ENCODE peak calls at places on chromosomes 4 and X, in four cellular contexts. One of them, this sample, is unnamed.

GRCh38 chrX:110316351-110317078 is 1.4 kb downstream of the AMMECR1 start:
- DNase-seq in PC-3: no peak
- DNase-seq in A549: no peak
- DNase-seq in GM23248: peak
- DNase-seq in this sample: no peak

GRCh38 chrX:153245288-153245731 is 66.2 kb downstream of the MAGEA1 start:
- DNase-seq in PC-3: no peak
- DNase-seq in A549: peak
- DNase-seq in GM23248: no peak
- DNase-seq in this sample: no peak

GRCh38 chr4:74934016-74934821 is 1.3 kb downstream of the PARM1 start:
- DNase-seq in PC-3: peak
- DNase-seq in A549: no peak
- DNase-seq in GM23248: peak
- DNase-seq in this sample: peak

GRCh38 chr4:23932935-23933334 is 43.1 kb upstream of the PPARGC1A start:
- DNase-seq in PC-3: no peak
- DNase-seq in A549: no peak
- DNase-seq in GM23248: peak
- DNase-seq in this sample: no peak

GRCh38 chrX:53128097-53128749 is 34.3 kb downstream of the KANTR start:
- DNase-seq in PC-3: peak
- DNase-seq in A549: no peak
- DNase-seq in GM23248: peak
- DNase-seq in this sample: no peak

GRCh38 chr4:785332-786073 is 40.4 kb downstream of the CPLX1 start:
- DNase-seq in PC-3: no peak
- DNase-seq in A549: no peak
- DNase-seq in GM23248: peak
- DNase-seq in this sample: no peak

GRCh38 chr4:149706942-149707341 is 108.7 kb downstream of the IQCM start:
- DNase-seq in PC-3: no peak
- DNase-seq in A549: no peak
- DNase-seq in GM23248: peak
- DNase-seq in this sample: no peak

GRCh38 chr4:184267673-184268573 is 50.2 kb upstream of the ENPP6 start:
- DNase-seq in PC-3: peak
- DNase-seq in A549: peak
- DNase-seq in GM23248: peak
- DNase-seq in this sample: peak

GRCh38 chrX:112851161-112851779 is 10.6 kb upstream of the AMOT start:
- DNase-seq in PC-3: no peak
- DNase-seq in A549: no peak
- DNase-seq in GM23248: no peak
- DNase-seq in this sample: peak

GRCh38 chrX:129793604-129794191 is 13.9 kb downstream of the SASH3 start:
- DNase-seq in PC-3: no peak
- DNase-seq in A549: no peak
- DNase-seq in GM23248: no peak
- DNase-seq in this sample: no peak

GRCh38 chrX:136910565-136911040 is 30.1 kb upstream of the RBMX start:
- DNase-seq in PC-3: peak
- DNase-seq in A549: no peak
- DNase-seq in GM23248: peak
- DNase-seq in this sample: no peak

GRCh38 chr4:95510145-95510544 is 38.6 kb downstream of the UNC5C start:
- DNase-seq in PC-3: peak
- DNase-seq in A549: peak
- DNase-seq in GM23248: peak
- DNase-seq in this sample: peak

GRCh38 chr4:100117749-100118148 is 72.5 kb downstream of the DDIT4L start:
- DNase-seq in PC-3: no peak
- DNase-seq in A549: no peak
- DNase-seq in GM23248: no peak
- DNase-seq in this sample: no peak

GRCh38 chr4:131316086-131316485 is 1833.0 kb upstream of the PCDH10 start:
- DNase-seq in PC-3: peak
- DNase-seq in A549: no peak
- DNase-seq in GM23248: no peak
- DNase-seq in this sample: peak

GRCh38 chrX:1430451-1430850 is 22.3 kb downstream of the ASMTL start:
- DNase-seq in PC-3: no peak
- DNase-seq in A549: no peak
- DNase-seq in GM23248: no peak
- DNase-seq in this sample: no peak

DNA sequence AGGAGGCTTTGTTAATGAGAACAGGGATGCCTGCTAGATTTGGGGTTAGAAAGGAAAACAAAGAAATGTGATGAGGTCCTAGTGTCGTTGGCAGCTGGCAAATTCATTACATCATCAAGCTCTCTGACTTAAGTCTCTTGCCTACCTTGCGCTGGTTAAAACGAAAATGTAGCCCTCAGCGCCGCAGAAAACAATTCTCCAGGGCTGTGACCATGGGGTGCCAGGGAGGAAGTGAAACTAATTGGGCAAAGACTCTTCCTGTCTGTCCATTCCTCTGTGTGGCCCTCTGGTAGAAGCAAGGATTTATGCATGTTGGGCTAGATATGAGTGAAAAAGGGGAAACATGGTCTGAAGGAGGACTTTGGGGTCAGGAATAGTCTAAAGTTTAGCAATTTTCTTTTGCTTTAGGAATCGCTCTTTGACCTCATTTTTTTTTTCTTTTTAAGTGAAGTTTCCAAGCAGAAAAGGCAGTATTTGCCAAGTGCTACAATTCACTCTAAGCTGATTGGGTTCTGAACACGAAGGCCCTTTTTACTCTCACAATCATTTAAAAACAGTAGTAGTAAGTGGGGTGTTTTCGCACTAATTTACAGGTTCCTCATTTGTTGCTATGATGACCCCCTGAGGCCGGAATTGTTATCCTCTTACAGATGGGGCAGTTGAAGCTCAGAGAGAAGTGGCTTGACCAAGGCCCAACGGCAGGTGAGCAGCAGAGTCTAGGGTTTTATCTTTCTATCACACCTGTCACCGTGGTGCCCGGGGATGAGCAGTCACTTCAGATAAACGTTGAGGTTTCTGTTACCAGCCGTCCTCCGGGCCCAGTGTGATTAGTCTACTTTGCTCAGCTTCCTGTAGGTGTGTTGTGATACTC is 27.3 kb upstream of the CHRNA9 start:
- DNase-seq in PC-3: no peak
- DNase-seq in A549: no peak
- DNase-seq in GM23248: no peak
- DNase-seq in this sample: no peak
- H3K4me2 ChIP-seq in PC-3: no peak
- H3K4me2 ChIP-seq in A549: no peak
- H3K4me2 ChIP-seq in GM23248: no peak
- H3K4me2 ChIP-seq in this sample: no peak

DNA sequence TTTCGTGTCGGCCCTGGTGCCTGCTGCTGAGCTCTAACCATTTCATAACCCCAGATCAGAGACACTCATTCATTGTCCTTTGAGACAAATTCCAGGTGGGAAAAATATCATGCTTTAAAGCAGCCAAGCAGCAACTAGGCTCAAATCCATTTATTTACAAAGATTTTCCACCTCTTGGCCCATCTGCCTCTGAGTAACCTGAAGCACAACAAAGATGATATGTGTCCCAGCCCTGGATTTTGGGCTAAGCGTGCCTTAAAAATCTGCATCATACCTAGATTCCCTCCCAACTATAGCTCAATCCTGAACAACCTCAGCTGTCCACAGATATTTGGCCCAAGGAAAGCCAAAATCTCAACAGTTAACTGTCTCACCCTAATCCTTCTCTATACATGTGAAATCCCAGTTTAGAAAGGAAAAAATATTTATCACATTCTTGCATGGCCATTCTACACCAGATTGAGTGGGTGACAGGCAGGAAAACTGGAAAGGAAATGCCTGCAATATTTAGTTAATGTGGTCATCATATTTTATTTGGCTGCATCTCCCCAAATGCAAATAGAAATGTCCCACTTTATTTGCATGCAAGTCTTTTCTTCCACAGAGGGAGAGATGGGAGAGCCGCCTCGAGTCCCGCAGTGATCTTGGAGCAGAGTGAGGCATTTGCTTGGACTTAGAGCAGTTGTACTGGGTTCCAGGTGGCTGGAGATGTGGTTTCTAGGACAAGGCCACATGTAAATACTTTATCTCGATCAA is 146.4 kb upstream of the EOLA2 start:
- DNase-seq in PC-3: peak
- DNase-seq in A549: peak
- DNase-seq in GM23248: peak
- DNase-seq in this sample: peak
- H3K4me2 ChIP-seq in PC-3: peak
- H3K4me2 ChIP-seq in A549: peak
- H3K4me2 ChIP-seq in GM23248: peak
- H3K4me2 ChIP-seq in this sample: peak

GRCh38 chrX:119760026-119760902 is 1.9 kb downstream of the SOWAHD start:
- DNase-seq in PC-3: no peak
- DNase-seq in A549: no peak
- DNase-seq in GM23248: no peak
- DNase-seq in this sample: no peak
- H3K4me2 ChIP-seq in PC-3: no peak
- H3K4me2 ChIP-seq in A549: no peak
- H3K4me2 ChIP-seq in GM23248: no peak
- H3K4me2 ChIP-seq in this sample: no peak

DNA sequence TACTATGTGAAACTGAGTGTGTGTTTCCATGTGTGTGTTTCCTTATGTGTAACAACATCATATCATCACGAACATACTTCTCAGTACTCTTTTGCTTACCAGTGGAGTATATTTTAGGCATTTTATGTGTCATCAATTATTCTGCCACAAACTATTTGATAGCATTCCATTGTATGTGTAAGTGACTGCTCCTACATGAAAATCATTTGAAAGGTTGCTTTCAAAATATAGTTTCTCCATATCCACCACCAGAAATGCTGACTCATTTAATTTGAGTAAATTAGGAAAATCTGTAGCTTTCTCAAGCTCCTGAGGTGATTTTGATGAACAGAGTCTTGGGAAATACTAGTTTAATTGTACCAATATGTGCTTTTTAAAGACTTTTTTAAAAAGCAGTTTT is 376.2 kb downstream of the PCDH18 start:
- DNase-seq in PC-3: peak
- DNase-seq in A549: no peak
- DNase-seq in GM23248: peak
- DNase-seq in this sample: peak
- H3K4me2 ChIP-seq in PC-3: no peak
- H3K4me2 ChIP-seq in A549: no peak
- H3K4me2 ChIP-seq in GM23248: peak
- H3K4me2 ChIP-seq in this sample: no peak

This sample was measured in mammary epithelial cell.